ENCODE peak calls at places on chromosomes 7 and 10, in eight cellular contexts. E is GM13976, X is cardiac fibroblast, Y is MCF 10A, B is GM20000, V is astrocyte of the cerebellum, G is lower lobe of right lung, Q is pancreas. J is an unnamed sample.

GRCh38 chr7:69717221-69717620 is 118.9 kb downstream of the AUTS2 start:
- DNase-seq in E (no peak), X (no peak), Y (no peak), B (no peak), V (no peak), G (no peak), Q (no peak), J (no peak)

GRCh38 chr10:100866575-100867098 is 46.1 kb upstream of the SLF2 start:
- DNase-seq in E (no peak), X (no peak), Y (no peak), B (no peak), V (no peak), G (no peak), Q (no peak), J (no peak)

GRCh38 chr7:618539-619355 is 99.1 kb upstream of the PDGFA start:
- DNase-seq in E (no peak), X (no peak), Y (no peak), B (no peak), V (no peak), G (no peak), Q (no peak), J (no peak)

GRCh38 chr10:78251041-78251434 is 217.4 kb downstream of the RPS24 start:
- DNase-seq in E (no peak), X (no peak), Y (no peak), B (no peak), V (no peak), G (no peak), Q (no peak), J (no peak)

GRCh38 chr10:18868919-18869318 is 179.7 kb upstream of the MALRD1 start:
- DNase-seq in E (no peak), X (no peak), Y (no peak), B (no peak), V (no peak), G (no peak), Q (no peak), J (no peak)

GRCh38 chr7:137703291-137704010 is 143.3 kb downstream of the DGKI start:
- DNase-seq in E (no peak), X (peak), Y (no peak), B (no peak), V (no peak), G (no peak), Q (no peak), J (no peak)

GRCh38 chr10:130689743-130690626 is 553.8 kb downstream of the GLRX3 start:
- DNase-seq in E (no peak), X (no peak), Y (no peak), B (no peak), V (no peak), G (no peak), Q (no peak), J (no peak)

GRCh38 chr10:19954601-19955000 is 138.4 kb downstream of the PLXDC2 start:
- DNase-seq in E (no peak), X (no peak), Y (no peak), B (no peak), V (no peak), G (no peak), Q (no peak), J (no peak)

GRCh38 chr10:267705-268104 is 132.4 kb downstream of the ZMYND11 start:
- DNase-seq in E (no peak), X (no peak), Y (no peak), B (no peak), V (no peak), G (no peak), Q (no peak), J (no peak)

GRCh38 chr7:133053321-133053891 is 28.5 kb downstream of the CHCHD3 start:
- DNase-seq in E (no peak), X (peak), Y (peak), B (peak), V (peak), G (no peak), Q (no peak), J (no peak)

GRCh38 chr7:149104749-149105148 is 14.2 kb upstream of the ZNF786 start:
- DNase-seq in E (no peak), X (no peak), Y (no peak), B (no peak), V (no peak), G (no peak), Q (no peak), J (no peak)

GRCh38 chr10:86106616-86107015 is 260.0 kb downstream of the GRID1 start:
- DNase-seq in E (no peak), X (no peak), Y (no peak), B (no peak), V (no peak), G (no peak), Q (no peak), J (no peak)

GRCh38 chr7:140478361-140479061 is 794 bp downstream of the MKRN1 start:
- DNase-seq in E (peak), X (peak), Y (peak), B (peak), V (no peak), G (peak), Q (no peak), J (no peak)

GRCh38 chr10:26488344-26488743 is 50.2 kb downstream of the APBB1IP start:
- DNase-seq in E (no peak), X (peak), Y (peak), B (no peak), V (no peak), G (no peak), Q (no peak), J (no peak)

GRCh38 chr7:24870766-24871165 is 109.2 kb downstream of the OSBPL3 start:
- DNase-seq in E (no peak), X (peak), Y (no peak), B (no peak), V (no peak), G (no peak), Q (no peak), J (no peak)

GRCh38 chr10:49426490-49427360 is 30.8 kb upstream of the DRGX start:
- DNase-seq in E (no peak), X (no peak), Y (peak), B (no peak), V (no peak), G (no peak), Q (no peak), J (no peak)

GRCh38 chr7:31747553-31747952 is 60.5 kb downstream of the PPP1R17 start:
- DNase-seq in E (no peak), X (no peak), Y (no peak), B (no peak), V (no peak), G (no peak), Q (no peak), J (no peak)

GRCh38 chr7:85104432-85105205 is 82.2 kb downstream of the SEMA3D start:
- DNase-seq in E (no peak), X (peak), Y (no peak), B (no peak), V (no peak), G (no peak), Q (no peak), J (no peak)

GRCh38 chr10:1869861-1870260 is 132.5 kb upstream of the ADARB2 start:
- DNase-seq in E (no peak), X (no peak), Y (no peak), B (no peak), V (no peak), G (no peak), Q (no peak), J (no peak)

GRCh38 chr7:29035044-29035740 is 77.1 kb upstream of the TRIL start:
- DNase-seq in E (no peak), X (peak), Y (peak), B (no peak), V (peak), G (no peak), Q (no peak), J (no peak)

GRCh38 chr10:14560274-14560673 is 214.4 kb downstream of the FAM107B start:
- DNase-seq in E (no peak), X (peak), Y (peak), B (no peak), V (no peak), G (peak), Q (no peak), J (no peak)

GRCh38 chr7:78038465-78039080 is 240.0 kb downstream of the PHTF2 start:
- DNase-seq in E (no peak), X (no peak), Y (no peak), B (no peak), V (no peak), G (no peak), Q (no peak), J (no peak)

GRCh38 chr10:132518572-132519381 is 18.8 kb upstream of the INPP5A start:
- DNase-seq in E (peak), X (no peak), Y (no peak), B (no peak), V (no peak), G (peak), Q (peak), J (no peak)

GRCh38 chr7:113137241-113137640 is 18.9 kb upstream of the SMIM30 start:
- DNase-seq in E (no peak), X (no peak), Y (no peak), B (no peak), V (no peak), G (no peak), Q (no peak), J (no peak)

GRCh38 chr7:12729112-12729511 is 41.7 kb downstream of the ARL4A start:
- DNase-seq in E (no peak), X (peak), Y (peak), B (no peak), V (peak), G (peak), Q (peak), J (no peak)

GRCh38 chr10:48573045-48573444 is 31.8 kb downstream of the ARHGAP22 start:
- DNase-seq in E (no peak), X (no peak), Y (no peak), B (no peak), V (no peak), G (no peak), Q (no peak), J (no peak)

GRCh38 chr7:15821484-15822122 is 135.1 kb upstream of the MEOX2 start:
- DNase-seq in E (no peak), X (peak), Y (no peak), B (no peak), V (no peak), G (no peak), Q (no peak), J (no peak)

GRCh38 chr10:13521021-13521420 is 7.8 kb downstream of the BEND7 start:
- DNase-seq in E (no peak), X (no peak), Y (no peak), B (no peak), V (no peak), G (no peak), Q (no peak), J (no peak)

GRCh38 chr10:101693701-101694055 is 1.3 kb downstream of the FBXW4 start:
- DNase-seq in E (peak), X (peak), Y (no peak), B (peak), V (peak), G (no peak), Q (no peak), J (no peak)

GRCh38 chr10:104368406-104368805 is 14.8 kb downstream of the CFAP58 start:
- DNase-seq in E (no peak), X (no peak), Y (no peak), B (no peak), V (no peak), G (no peak), Q (no peak), J (no peak)

GRCh38 chr10:56222237-56222636 is 138.8 kb downstream of the ZWINT start:
- DNase-seq in E (no peak), X (no peak), Y (no peak), B (no peak), V (no peak), G (no peak), Q (no peak), J (no peak)

GRCh38 chr10:5970066-5970465 is 7.3 kb downstream of the IL15RA start:
- DNase-seq in E (no peak), X (no peak), Y (no peak), B (no peak), V (no peak), G (no peak), Q (no peak), J (no peak)

GRCh38 chr10:5971886-5972285 is 5.5 kb downstream of the IL15RA start:
- DNase-seq in E (no peak), X (no peak), Y (no peak), B (no peak), V (no peak), G (no peak), Q (no peak), J (no peak)

GRCh38 chr10:5973069-5973468 is 4.3 kb downstream of the IL15RA start:
- DNase-seq in E (no peak), X (no peak), Y (no peak), B (no peak), V (no peak), G (no peak), Q (no peak), J (no peak)

GRCh38 chr10:5970527-5970926 is 6.8 kb downstream of the IL15RA start:
- DNase-seq in E (no peak), X (no peak), Y (no peak), B (no peak), V (no peak), G (no peak), Q (no peak), J (no peak)

GRCh38 chr10:5971315-5971832 is 6.0 kb downstream of the IL15RA start:
- DNase-seq in E (peak), X (no peak), Y (peak), B (peak), V (no peak), G (peak), Q (peak), J (no peak)
- TF ChIP-seq CTCF in E (no peak), X (no peak), Y (no peak), B (no peak), V (no peak), G (no peak), Q (no peak), J (no peak)

GRCh38 chr10:30819306-30820190 is 190.0 kb upstream of the LYZL2 start:
- DNase-seq in E (no peak), X (peak), Y (no peak), B (no peak), V (no peak), G (no peak), Q (no peak), J (no peak)

GRCh38 chr10:30817541-30817940 is 188.0 kb upstream of the LYZL2 start:
- DNase-seq in E (no peak), X (no peak), Y (no peak), B (no peak), V (no peak), G (no peak), Q (no peak), J (no peak)

GRCh38 chr10:30820282-30820991 is 190.9 kb upstream of the LYZL2 start:
- DNase-seq in E (no peak), X (peak), Y (peak), B (no peak), V (peak), G (no peak), Q (no peak), J (no peak)

GRCh38 chr10:30818010-30818660 is 188.6 kb upstream of the LYZL2 start:
- DNase-seq in E (no peak), X (peak), Y (peak), B (peak), V (no peak), G (peak), Q (no peak), J (no peak)

GRCh38 chr10:30818854-30819253 is 189.3 kb upstream of the LYZL2 start:
- DNase-seq in E (no peak), X (peak), Y (no peak), B (no peak), V (no peak), G (no peak), Q (no peak), J (no peak)
- TF ChIP-seq CTCF in E (no peak), X (no peak), Y (no peak), B (no peak), V (no peak), G (no peak), Q (no peak), J (no peak)

GRCh38 chr7:27930910-27931476 is 191.0 kb downstream of the TAX1BP1 start:
- DNase-seq in E (no peak), X (no peak), Y (no peak), B (no peak), V (no peak), G (no peak), Q (no peak), J (no peak)

GRCh38 chr7:27928001-27928400 is 188.0 kb downstream of the TAX1BP1 start:
- DNase-seq in E (no peak), X (no peak), Y (no peak), B (no peak), V (no peak), G (no peak), Q (no peak), J (no peak)

GRCh38 chr7:27929127-27929526 is 189.2 kb downstream of the TAX1BP1 start:
- DNase-seq in E (no peak), X (no peak), Y (no peak), B (no peak), V (no peak), G (no peak), Q (no peak), J (no peak)

GRCh38 chr7:27936244-27937102 is 196.5 kb downstream of the TAX1BP1 start:
- DNase-seq in E (no peak), X (no peak), Y (no peak), B (no peak), V (no peak), G (no peak), Q (no peak), J (no peak)

GRCh38 chr7:27933691-27934565 is 194.0 kb downstream of the TAX1BP1 start:
- DNase-seq in E (no peak), X (peak), Y (peak), B (no peak), V (peak), G (no peak), Q (no peak), J (no peak)
- TF ChIP-seq CTCF in E (peak), X (peak), Y (no peak), B (peak), V (peak), G (peak), Q (no peak), J (peak)

GRCh38 chr7:74371381-74372059 is 82.2 kb upstream of the GTF2IRD1 start:
- DNase-seq in E (peak), X (no peak), Y (peak), B (peak), V (no peak), G (no peak), Q (no peak), J (no peak)

GRCh38 chr7:74372060-74372408 is 81.7 kb upstream of the GTF2IRD1 start:
- DNase-seq in E (no peak), X (no peak), Y (no peak), B (no peak), V (no peak), G (no peak), Q (no peak), J (no peak)

GRCh38 chr7:74375726-74376220 is 77.9 kb upstream of the GTF2IRD1 start:
- DNase-seq in E (no peak), X (no peak), Y (no peak), B (no peak), V (no peak), G (no peak), Q (no peak), J (no peak)

GRCh38 chr7:74373536-74373935 is 80.2 kb upstream of the GTF2IRD1 start:
- DNase-seq in E (no peak), X (no peak), Y (no peak), B (no peak), V (no peak), G (no peak), Q (no peak), J (no peak)

DNA sequence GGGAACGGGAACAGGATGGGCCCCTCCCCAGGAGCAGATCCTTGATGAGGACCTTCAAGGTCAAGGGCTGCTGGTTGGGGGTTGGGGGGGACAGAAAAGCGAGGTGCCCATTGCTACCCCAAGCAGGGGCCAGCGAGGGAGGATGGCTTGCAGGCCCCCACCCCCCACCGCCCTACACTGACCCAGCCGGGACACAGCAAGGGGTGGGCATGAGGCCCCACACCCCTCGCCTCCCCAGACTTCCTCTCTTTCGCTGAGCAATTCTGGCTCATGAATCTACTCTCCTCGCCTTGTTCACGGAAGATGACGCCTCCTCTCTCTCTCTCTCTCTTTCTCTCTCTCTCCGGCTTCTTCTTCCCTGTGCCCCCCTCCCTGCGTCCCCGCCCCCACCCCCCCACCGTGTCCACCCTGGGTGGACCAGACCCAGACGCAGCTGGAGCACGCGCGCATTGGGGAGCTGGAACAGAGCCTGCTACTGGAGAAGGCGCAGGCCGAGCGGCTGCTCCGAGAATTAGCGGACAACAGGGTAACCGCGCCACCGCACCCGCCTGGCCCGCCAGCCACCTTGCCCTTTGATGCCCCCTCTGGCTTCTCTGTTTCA is 81.1 kb upstream of the GTF2IRD1 start:
- DNase-seq in E (no peak), X (no peak), Y (no peak), B (no peak), V (no peak), G (no peak), Q (no peak), J (no peak)
- TF ChIP-seq CTCF in E (no peak), X (no peak), Y (no peak), B (no peak), V (no peak), G (no peak), Q (no peak), J (no peak)

GRCh38 chr7:143492799-143493568 is 15.3 kb downstream of the TAS2R41 start:
- DNase-seq in E (no peak), X (peak), Y (peak), B (no peak), V (no peak), G (no peak), Q (no peak), J (no peak)

GRCh38 chr7:143493755-143494154 is 16.1 kb downstream of the TAS2R41 start:
- DNase-seq in E (no peak), X (no peak), Y (no peak), B (no peak), V (no peak), G (no peak), Q (no peak), J (no peak)

GRCh38 chr7:143487566-143487965 is 9.9 kb downstream of the TAS2R41 start:
- DNase-seq in E (no peak), X (peak), Y (peak), B (no peak), V (no peak), G (peak), Q (no peak), J (no peak)

GRCh38 chr7:143492043-143492471 is 14.4 kb downstream of the TAS2R41 start:
- DNase-seq in E (no peak), X (peak), Y (peak), B (no peak), V (no peak), G (no peak), Q (no peak), J (no peak)

DNA sequence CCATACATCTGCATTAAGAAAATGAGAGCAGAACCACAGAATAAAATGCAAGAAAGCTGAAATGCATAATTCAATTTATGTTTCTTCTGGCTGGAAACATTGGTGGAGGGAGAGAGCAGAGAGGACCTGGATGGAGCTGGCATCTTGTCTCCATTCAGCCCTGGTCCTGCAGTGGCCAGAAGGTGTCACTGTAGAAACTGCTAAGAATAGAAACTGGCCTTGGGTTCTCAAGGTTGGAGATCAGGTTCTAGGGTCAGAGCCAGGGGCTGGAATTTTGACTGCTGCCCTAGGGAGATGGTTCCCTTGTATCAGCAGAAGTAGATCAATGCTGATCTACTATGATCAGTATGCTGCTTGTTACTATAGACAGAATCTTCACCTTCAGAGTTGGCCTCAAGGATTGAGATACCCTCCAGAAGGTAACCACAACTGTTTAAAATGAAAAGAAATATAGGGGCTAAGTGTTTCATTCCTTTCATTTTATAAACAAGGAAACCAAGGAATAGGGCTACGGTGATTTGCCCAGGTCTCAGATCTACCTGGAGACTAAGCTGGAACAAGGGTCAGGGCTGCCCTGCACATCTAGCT is 13.1 kb downstream of the TAS2R41 start:
- DNase-seq in E (no peak), X (peak), Y (peak), B (no peak), V (no peak), G (no peak), Q (no peak), J (no peak)
- TF ChIP-seq CTCF in E (peak), X (peak), Y (peak), B (peak), V (peak), G (peak), Q (no peak), J (no peak)